ENCODE peak calls at places on chromosomes 5 and 9, in seven cellular contexts. B, M, D, Q, L, U and R are unnamed samples. For H3K4me1, the result is how much of the 10 kb centered on the place peaks cover.

GRCh38 chr5:108386345-108387061 is 4.6 kb upstream of the FBXL17 start:
- DNase-seq in L (no peak), M (peak), B (peak), Q (peak), U (no peak), D (no peak), R (no peak)

GRCh38 chr9:126738553-126738952 is 66.3 kb upstream of the ZBTB43 start:
- DNase-seq in L (no peak), U (no peak), M (no peak), B (no peak), D (no peak), Q (no peak), R (no peak)

GRCh38 chr5:153572393-153572930 is 82.0 kb downstream of the GRIA1 start:
- DNase-seq in D (no peak), Q (no peak), M (no peak), L (no peak), U (no peak), B (no peak), R (no peak)

GRCh38 chr9:101708855-101709254 is 29.6 kb downstream of the GRIN3A start:
- DNase-seq in D (no peak), M (no peak), B (no peak), U (no peak), Q (no peak), L (no peak), R (no peak)

GRCh38 chr9:14175778-14176177 is 138.2 kb downstream of the NFIB start:
- DNase-seq in D (no peak), U (no peak), M (no peak), B (no peak), L (no peak), Q (no peak), R (no peak)

GRCh38 chr9:5800969-5801738 is 31.8 kb downstream of the ERMP1 start:
- DNase-seq in U (no peak), L (no peak), D (no peak), B (no peak), M (peak), Q (no peak), R (peak)

GRCh38 chr9:89917861-89918260 is 313.0 kb downstream of the GADD45G start:
- DNase-seq in B (no peak), D (no peak), Q (no peak), L (no peak), M (no peak), U (no peak), R (no peak)

GRCh38 chr9:110691002-110691549 is 22.5 kb downstream of the MUSK start:
- DNase-seq in B (peak), M (peak), D (no peak), Q (peak), U (no peak), L (no peak), R (no peak)

GRCh38 chr5:173032730-173033129 is 23.4 kb upstream of the CREBRF start:
- DNase-seq in D (no peak), B (no peak), Q (no peak), L (no peak), U (no peak), M (no peak), R (no peak)

GRCh38 chr9:18580146-18580545 is 106.2 kb downstream of the ADAMTSL1 start:
- DNase-seq in B (no peak), D (no peak), Q (no peak), M (peak), U (no peak), L (no peak), R (no peak)

GRCh38 chr9:8062459-8062858 is 262.9 kb upstream of the DMAC1 start:
- DNase-seq in U (no peak), L (no peak), B (no peak), Q (no peak), D (no peak), M (no peak), R (no peak)
- H3K9ac ChIP-seq in U (no peak), L (no peak), B (no peak), Q (no peak), D (no peak), M (no peak), R (no peak)

GRCh38 chr5:126192226-126192625 is 231.0 kb upstream of the GRAMD2B start:
- DNase-seq in U (no peak), Q (no peak), B (no peak), D (no peak), L (no peak), M (peak), R (no peak)

GRCh38 chr5:126188804-126189203 is 234.4 kb upstream of the GRAMD2B start:
- DNase-seq in D (no peak), B (no peak), U (no peak), L (no peak), M (no peak), Q (peak), R (no peak)

GRCh38 chr5:126186210-126186609 is 237.0 kb upstream of the GRAMD2B start:
- DNase-seq in Q (no peak), M (no peak), D (no peak), B (no peak), U (no peak), L (no peak), R (no peak)

GRCh38 chr5:126184474-126184873 is 238.7 kb upstream of the GRAMD2B start:
- DNase-seq in D (no peak), Q (no peak), U (no peak), L (no peak), B (no peak), M (no peak), R (no peak)

GRCh38 chr5:126189862-126190261 is 233.3 kb upstream of the GRAMD2B start:
- DNase-seq in Q (no peak), L (no peak), D (no peak), B (no peak), M (no peak), U (no peak), R (no peak)
- H3K4me3 ChIP-seq in Q (no peak), L (no peak), D (no peak), B (no peak), M (no peak), U (no peak), R (no peak)

GRCh38 chr5:178332096-178332780 is 99.6 kb upstream of the PHYKPL start:
- DNase-seq in B (no peak), L (no peak), U (no peak), D (no peak), Q (no peak), M (no peak), R (no peak)

GRCh38 chr5:178331491-178331981 is 98.9 kb upstream of the PHYKPL start:
- DNase-seq in B (no peak), L (no peak), M (no peak), U (no peak), D (no peak), Q (peak), R (peak)

GRCh38 chr5:178328826-178329225 is 96.2 kb upstream of the PHYKPL start:
- DNase-seq in L (no peak), D (no peak), B (no peak), M (no peak), Q (no peak), U (no peak), R (no peak)

GRCh38 chr5:178329331-178329730 is 96.7 kb upstream of the PHYKPL start:
- DNase-seq in L (no peak), D (no peak), Q (no peak), U (no peak), B (no peak), M (no peak), R (no peak)

GRCh38 chr5:178330791-178331404 is 98.3 kb upstream of the PHYKPL start:
- DNase-seq in Q (peak), L (no peak), B (no peak), M (no peak), D (no peak), U (peak), R (no peak)
- H3K4me1 ChIP-seq in Q (under half), L (under half), B (under half), M (under half), D (under half), U (under half), R (under half)

GRCh38 chr9:1047605-1048235 is 2.4 kb upstream of the DMRT2 start:
- DNase-seq in U (no peak), L (no peak), B (no peak), Q (peak), M (no peak), D (no peak), R (peak)
- H3K9ac ChIP-seq in U (no peak), L (no peak), B (no peak), Q (peak), M (no peak), D (no peak), R (peak)

DNA sequence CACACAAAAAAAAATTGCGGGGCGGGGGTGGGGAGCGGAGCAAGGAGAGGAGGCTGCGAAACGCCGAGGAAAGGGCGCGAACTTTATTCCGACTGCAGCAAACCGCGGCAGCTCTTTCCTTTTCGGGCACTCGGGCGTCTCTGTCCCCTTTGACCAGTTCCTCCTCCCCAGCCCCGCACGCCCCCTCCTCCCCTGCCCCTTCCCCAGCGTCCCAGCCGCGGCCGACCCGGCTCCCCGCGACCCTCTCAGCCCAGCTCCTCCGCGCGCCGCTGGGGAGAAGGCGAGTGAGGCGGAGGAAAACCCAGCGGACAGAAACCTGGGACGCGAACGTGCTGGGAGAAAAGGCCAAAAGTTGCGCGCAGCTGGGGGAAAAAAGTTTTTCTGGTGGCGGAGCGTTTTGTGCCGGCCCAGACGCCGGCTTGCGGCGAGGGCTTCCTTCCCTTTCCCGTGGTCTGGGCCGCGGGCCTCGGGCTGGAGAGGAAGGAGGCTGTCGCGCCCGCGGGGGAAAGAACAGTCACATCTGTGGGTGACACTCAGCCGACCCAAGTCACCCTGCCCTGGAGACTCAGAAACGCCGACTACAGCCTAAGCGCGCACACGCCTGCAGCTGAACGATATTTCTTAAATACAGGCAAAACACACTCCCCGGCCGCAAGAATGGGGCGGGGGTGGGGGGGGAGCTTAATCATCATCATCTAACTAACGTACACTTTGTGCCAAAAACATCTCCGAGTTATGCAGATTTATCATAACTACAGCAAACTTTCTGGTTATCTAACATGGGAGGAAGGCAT is 1.1 kb upstream of the BNC2 start:
- DNase-seq in B (no peak), D (peak), M (peak), Q (peak), U (peak), L (no peak), R (peak)
- H3K4me3 ChIP-seq in B (peak), D (peak), M (peak), Q (peak), U (peak), L (no peak), R (peak)

GRCh38 chr5:135313405-135313804 is 85.6 kb downstream of the MACROH2A1 start:
- DNase-seq in U (peak), Q (no peak), D (no peak), M (no peak), L (no peak), B (no peak), R (no peak)
- H3K4me1 ChIP-seq in U (under half), Q (under half), D (under half), M (under half), L (under half), B (under half), R (under half)

GRCh38 chr5:132782101-132782500 is 5.1 kb upstream of the SEPTIN8 start:
- DNase-seq in M (peak), D (no peak), U (no peak), Q (peak), L (no peak), B (no peak), R (no peak)

GRCh38 chr5:132787076-132787475 is 10.0 kb upstream of the SEPTIN8 start:
- DNase-seq in Q (no peak), M (peak), L (no peak), B (no peak), D (no peak), U (no peak), R (no peak)

GRCh38 chr5:132788508-132788907 is 11.5 kb upstream of the SEPTIN8 start:
- DNase-seq in Q (no peak), U (no peak), M (no peak), D (no peak), L (no peak), B (no peak), R (no peak)

GRCh38 chr5:132785864-132786263 is 8.8 kb upstream of the SEPTIN8 start:
- DNase-seq in Q (no peak), L (no peak), B (no peak), D (no peak), M (no peak), U (no peak), R (no peak)

DNA sequence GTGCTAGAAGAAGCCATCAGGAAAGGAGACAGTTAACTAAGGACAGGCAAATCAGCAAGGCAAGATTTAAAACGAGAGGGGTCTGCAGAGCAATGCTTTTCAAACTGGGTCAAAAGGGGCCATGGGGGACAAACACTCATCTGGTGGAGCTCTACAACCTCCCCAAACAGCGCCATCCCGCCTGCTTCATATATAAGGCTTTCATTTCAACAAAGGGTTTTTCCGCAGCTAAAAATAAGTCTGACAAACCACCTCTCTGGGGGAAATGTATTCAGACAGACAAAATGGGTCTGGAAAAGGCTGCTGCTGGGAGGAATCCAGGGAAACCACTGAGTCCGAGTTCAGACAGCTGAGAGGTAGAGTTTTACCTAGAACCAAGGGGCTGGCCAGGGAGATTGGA is 8.3 kb upstream of the SEPTIN8 start:
- DNase-seq in D (no peak), L (no peak), M (peak), Q (no peak), U (no peak), B (no peak), R (no peak)
- H3K9ac ChIP-seq in D (no peak), L (no peak), M (no peak), Q (no peak), U (no peak), B (no peak), R (no peak)

DNA sequence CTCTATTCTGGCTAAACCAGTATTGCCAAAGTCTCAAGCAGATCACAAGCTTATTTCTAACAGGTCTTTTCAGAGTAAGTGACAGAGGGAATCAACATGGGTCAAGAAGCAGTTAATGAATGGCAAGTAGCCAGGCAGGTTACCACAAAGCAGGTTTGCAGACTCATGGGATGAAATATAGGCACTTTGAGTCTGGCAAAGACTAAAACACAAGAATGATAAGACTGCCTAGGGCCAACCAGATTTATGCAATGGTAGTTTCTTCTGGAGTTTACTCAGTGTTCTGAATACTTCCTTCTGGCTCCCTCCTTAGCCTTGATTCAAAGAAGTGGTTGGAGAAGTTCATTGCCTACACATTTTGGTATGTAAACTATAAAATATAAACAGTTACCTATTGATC is 3.6 kb downstream of the HMGCS1 start:
- DNase-seq in U (no peak), D (no peak), M (peak), L (no peak), B (no peak), Q (peak), R (no peak)
- H3K4me3 ChIP-seq in U (peak), D (peak), M (no peak), L (no peak), B (peak), Q (peak), R (no peak)

DNA sequence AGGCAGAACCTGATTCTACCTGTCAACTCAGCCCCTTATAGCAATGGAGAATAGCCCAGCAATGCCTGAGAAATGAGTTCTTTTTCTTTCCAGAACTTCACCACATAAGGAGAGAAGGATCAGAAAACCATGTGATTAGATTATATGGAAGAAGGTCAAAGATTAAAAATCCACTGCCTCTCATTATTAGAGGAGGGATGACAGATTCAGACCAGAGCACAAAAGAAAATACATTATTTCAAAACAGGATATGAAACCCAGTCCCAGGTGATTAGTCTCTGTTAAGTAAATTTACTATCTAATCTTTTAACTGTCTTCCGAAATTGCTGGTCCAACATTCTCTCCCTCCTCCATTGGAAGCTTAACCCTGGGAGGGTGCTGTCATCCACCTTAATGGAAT is 322.4 kb downstream of the SLIT3 start:
- DNase-seq in M (no peak), D (no peak), Q (no peak), L (no peak), U (no peak), B (no peak), R (no peak)
- H3K4me1 ChIP-seq in M (under half), D (under half), Q (under half), L (under half), U (under half), B (under half), R (under half)